ENCODE peak calls at places on chromosomes 6 and 20, in four cellular contexts. T is stimulated activated CD4-positive, alpha-beta T cell treated with anti-CD3 and anti-CD28 coated beads, Interleukin-4, amount 100 ng/mL, for 48 hours; O is left ventricle myocardium inferior; C is CD4-positive, alpha-beta memory T cell. J is an unnamed sample.

GRCh38 chr6:75794351-75794846 is 45.4 kb downstream of the MYO6 start:
- DNase-seq in O (no peak), T (no peak), C (no peak), J (no peak)

GRCh38 chr6:48109902-48110301 is 1.1 kb downstream of the PTCHD4 start:
- DNase-seq in O (no peak), C (no peak), T (no peak), J (no peak)

GRCh38 chr6:22145294-22145693 is 151.5 kb downstream of the PRL start:
- DNase-seq in T (no peak), O (no peak), C (no peak), J (no peak)

GRCh38 chr20:58483470-58483869 is 31.7 kb downstream of the APCDD1L start:
- DNase-seq in O (no peak), C (no peak), T (no peak), J (no peak)

GRCh38 chr6:84280030-84280429 is 52.6 kb upstream of the CEP162 start:
- DNase-seq in O (no peak), T (no peak), C (no peak), J (no peak)

GRCh38 chr6:151958332-151958731 is 150.8 kb downstream of the ESR1 start:
- DNase-seq in C (no peak), T (no peak), O (no peak), J (no peak)

GRCh38 chr6:124742971-124743370 is 219.3 kb upstream of the RNF217 start:
- DNase-seq in C (no peak), O (no peak), T (no peak), J (no peak)

GRCh38 chr6:14108571-14109410 is 8.8 kb upstream of the CD83 start:
- DNase-seq in O (no peak), T (no peak), C (no peak), J (no peak)

GRCh38 chr20:57321142-57321541 is 8.5 kb upstream of the SPO11 start:
- DNase-seq in T (no peak), O (no peak), C (no peak), J (no peak)

GRCh38 chr20:59173938-59174496 is 10.4 kb downstream of the ZNF831 start:
- DNase-seq in T (no peak), C (no peak), O (no peak), J (no peak)

GRCh38 chr20:56627122-56628014 is 1.7 kb upstream of the TFAP2C start:
- DNase-seq in C (no peak), O (no peak), T (no peak), J (no peak)

GRCh38 chr6:22413681-22414305 is 117.0 kb upstream of the PRL start:
- DNase-seq in C (no peak), T (no peak), O (no peak), J (no peak)

GRCh38 chr6:114366899-114367298 is 24.1 kb upstream of the HS3ST5 start:
- DNase-seq in O (no peak), T (no peak), C (no peak), J (no peak)

GRCh38 chr6:17505767-17506280 is 94.3 kb upstream of the FAM8A1 start:
- DNase-seq in C (no peak), O (no peak), T (no peak), J (no peak)

GRCh38 chr20:41552295-41553068 is 65.7 kb downstream of the CHD6 start:
- DNase-seq in C (no peak), O (no peak), T (no peak), J (no peak)

GRCh38 chr20:46252352-46253091 is 55.8 kb downstream of the CDH22 start:
- DNase-seq in C (no peak), O (no peak), T (no peak), J (no peak)

GRCh38 chr6:21710908-21711627 is 117.5 kb downstream of the SOX4 start:
- DNase-seq in O (no peak), C (no peak), T (no peak), J (no peak)

GRCh38 chr6:20159781-20160540 is 52.3 kb downstream of the MBOAT1 start:
- DNase-seq in C (no peak), O (no peak), T (no peak), J (no peak)

GRCh38 chr6:44855562-44856494 is 468.3 kb downstream of the CDC5L start:
- DNase-seq in O (no peak), C (no peak), T (no peak), J (no peak)

GRCh38 chr6:136051140-136051775 is 198.9 kb downstream of the MTFR2 start:
- DNase-seq in O (no peak), T (no peak), C (peak), J (no peak)

GRCh38 chr6:137794510-137795200 is 72.4 kb upstream of the TNFAIP3 start:
- DNase-seq in C (no peak), T (no peak), O (no peak), J (no peak)

GRCh38 chr6:82216549-82216948 is 31.0 kb downstream of the IBTK start:
- DNase-seq in T (no peak), C (no peak), O (no peak), J (no peak)

GRCh38 chr6:168154263-168154917 is 75.4 kb upstream of the FRMD1 start:
- DNase-seq in C (no peak), T (no peak), O (no peak), J (no peak)

GRCh38 chr6:35552285-35552917 is 39.7 kb upstream of the TULP1 start:
- DNase-seq in C (peak), O (no peak), T (peak), J (peak)

J was measured in T-helper 1 cell.